ENCODE peak calls at places on chromosomes 5 and 9, in four cellular contexts. T, J, F and R are unnamed samples. For H3K4me1 and H3K79me2, the result is how much of the 10 kb centered on the place peaks cover.

GRCh38 chr5:64518784-64519183 is 13.0 kb downstream of the RGS7BP start:
- DNase-seq in T (no peak), J (no peak), F (no peak), R (no peak)

GRCh38 chr5:135578685-135579341 is at the start of gene CXCL14:
- DNase-seq in T (peak), J (no peak), F (peak), R (peak)

GRCh38 chr5:110161162-110161561 is 471.4 kb downstream of the MAN2A1 start:
- DNase-seq in T (no peak), J (no peak), F (no peak), R (no peak)

GRCh38 chr5:176654856-176655255 is 7.6 kb downstream of the TSPAN17 start:
- DNase-seq in T (no peak), J (no peak), F (no peak), R (no peak)

GRCh38 chr9:69172895-69173294 is 1.2 kb upstream of the TJP2 start:
- DNase-seq in T (no peak), J (no peak), F (no peak), R (no peak)

GRCh38 chr5:10301842-10302610 is 5.7 kb downstream of the CMBL start:
- DNase-seq in T (no peak), J (no peak), F (no peak), R (no peak)

GRCh38 chr9:101708855-101709254 is 29.6 kb downstream of the GRIN3A start:
- DNase-seq in T (no peak), J (no peak), F (no peak), R (no peak)

GRCh38 chr5:14121552-14121951 is 21.6 kb upstream of the TRIO start:
- DNase-seq in T (no peak), J (no peak), F (no peak), R (no peak)

GRCh38 chr9:104758974-104759373 is 5.0 kb upstream of the NIPSNAP3B start:
- DNase-seq in T (no peak), J (no peak), F (no peak), R (no peak)

GRCh38 chr5:115586525-115587146 is 15.6 kb downstream of the TICAM2 start:
- DNase-seq in T (no peak), J (no peak), F (no peak), R (no peak)

GRCh38 chr9:34246453-34246852 is 67.6 kb downstream of the UBAP1 start:
- DNase-seq in T (no peak), J (no peak), F (no peak), R (no peak)

GRCh38 chr5:139461176-139461575 is 1.4 kb downstream of the ECSCR start:
- DNase-seq in T (no peak), J (no peak), F (no peak), R (no peak)

GRCh38 chr5:66689522-66690220 is 93.5 kb downstream of the MAST4 start:
- DNase-seq in T (no peak), J (no peak), F (no peak), R (no peak)

GRCh38 chr5:104540448-104540847 is 977.9 kb upstream of the NUDT12 start:
- DNase-seq in T (no peak), J (no peak), F (no peak), R (no peak)

GRCh38 chr5:153014194-153014593 is 476.3 kb upstream of the GRIA1 start:
- DNase-seq in T (no peak), J (no peak), F (no peak), R (no peak)

GRCh38 chr9:80899208-80899607 is 790.1 kb downstream of the TLE1 start:
- DNase-seq in T (no peak), J (no peak), F (no peak), R (no peak)

GRCh38 chr5:35092703-35093102 is 45.0 kb upstream of the AGXT2 start:
- DNase-seq in T (no peak), J (no peak), F (no peak), R (no peak)

GRCh38 chr5:154371687-154372086 is 74.1 kb upstream of the SAP30L start:
- DNase-seq in T (no peak), J (no peak), F (no peak), R (no peak)

GRCh38 chr9:68808481-68808880 is 103.4 kb downstream of the PIP5K1B start:
- DNase-seq in T (no peak), J (no peak), F (no peak), R (no peak)

GRCh38 chr5:146731909-146732659 is 146.5 kb downstream of the PPP2R2B start:
- DNase-seq in T (no peak), J (peak), F (no peak), R (peak)

GRCh38 chr5:60386398-60386797 is 313.6 kb downstream of the DEPDC1B start:
- DNase-seq in T (no peak), J (no peak), F (no peak), R (no peak)

GRCh38 chr9:123470121-123470851 is 114.3 kb downstream of the CRB2 start:
- DNase-seq in T (no peak), J (peak), F (no peak), R (peak)
- H3K4me1 ChIP-seq in T (under half), J (under half), F (under half), R (under half)

DNA sequence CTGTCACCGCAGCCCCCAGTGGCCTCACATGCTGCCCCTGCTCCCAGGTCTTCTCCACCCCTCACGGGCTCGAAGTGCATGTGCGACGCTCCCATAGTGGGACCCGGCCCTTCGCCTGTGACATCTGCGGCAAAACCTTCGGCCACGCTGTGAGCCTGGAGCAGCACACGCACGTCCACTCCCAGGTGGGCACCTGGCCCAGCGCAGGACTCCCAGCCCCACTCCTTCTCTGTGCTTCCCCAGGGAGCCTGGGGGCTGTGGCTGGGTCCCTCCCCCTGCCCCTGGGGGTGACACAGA is 10.5 kb downstream of the GFI1B start:
- DNase-seq in T (no peak), J (no peak), F (no peak), R (no peak)
- H4K8ac ChIP-seq in T (no peak), J (no peak), F (no peak), R (no peak)

DNA sequence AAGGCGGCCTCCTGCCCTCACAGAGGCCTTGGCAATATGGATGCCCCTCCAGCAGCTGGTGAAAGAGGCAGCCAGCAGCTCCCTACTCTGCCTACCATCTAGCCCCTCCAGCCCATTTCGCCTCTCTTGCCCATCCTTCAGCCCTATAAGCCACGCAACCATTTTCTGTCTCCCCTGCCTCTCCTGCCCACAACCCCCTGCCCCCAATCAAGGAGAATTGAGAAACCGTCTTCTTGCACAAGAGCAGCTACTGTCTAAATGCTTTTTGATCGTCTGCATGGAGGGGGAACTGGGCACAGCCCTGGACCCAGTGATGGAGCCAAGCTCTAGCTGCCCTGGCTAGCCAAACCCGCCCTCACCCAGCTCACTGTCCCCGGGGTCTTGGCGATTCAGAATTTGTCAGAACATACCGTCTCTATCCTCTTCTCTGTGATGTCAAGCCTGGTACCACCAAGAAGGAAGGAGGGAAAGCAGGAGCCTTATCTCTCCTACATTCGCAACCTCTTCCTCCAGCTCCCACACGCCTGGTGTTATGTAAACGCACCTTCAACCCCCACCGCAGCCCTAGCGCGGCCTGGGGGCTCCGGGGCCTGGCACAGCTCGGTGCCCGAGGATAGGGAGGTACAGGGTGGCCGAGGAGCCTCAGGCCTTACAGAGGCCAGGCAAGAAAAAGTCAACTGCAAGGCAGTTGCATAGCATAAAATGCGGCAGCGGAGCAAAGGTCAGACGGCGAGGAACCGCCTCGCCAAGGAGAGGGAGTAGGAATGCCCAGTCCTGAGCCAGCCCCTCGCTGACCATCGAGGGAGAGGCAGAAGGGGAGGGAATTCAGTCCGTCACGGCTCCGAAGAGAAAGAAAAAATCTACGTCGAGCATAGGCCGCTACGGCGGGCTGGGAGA is 1.1 kb downstream of the SPRY4 start:
- DNase-seq in T (no peak), J (peak), F (no peak), R (no peak)
- H3K79me2 ChIP-seq in T (half or more), J (under half), F (half or more), R (half or more)

DNA sequence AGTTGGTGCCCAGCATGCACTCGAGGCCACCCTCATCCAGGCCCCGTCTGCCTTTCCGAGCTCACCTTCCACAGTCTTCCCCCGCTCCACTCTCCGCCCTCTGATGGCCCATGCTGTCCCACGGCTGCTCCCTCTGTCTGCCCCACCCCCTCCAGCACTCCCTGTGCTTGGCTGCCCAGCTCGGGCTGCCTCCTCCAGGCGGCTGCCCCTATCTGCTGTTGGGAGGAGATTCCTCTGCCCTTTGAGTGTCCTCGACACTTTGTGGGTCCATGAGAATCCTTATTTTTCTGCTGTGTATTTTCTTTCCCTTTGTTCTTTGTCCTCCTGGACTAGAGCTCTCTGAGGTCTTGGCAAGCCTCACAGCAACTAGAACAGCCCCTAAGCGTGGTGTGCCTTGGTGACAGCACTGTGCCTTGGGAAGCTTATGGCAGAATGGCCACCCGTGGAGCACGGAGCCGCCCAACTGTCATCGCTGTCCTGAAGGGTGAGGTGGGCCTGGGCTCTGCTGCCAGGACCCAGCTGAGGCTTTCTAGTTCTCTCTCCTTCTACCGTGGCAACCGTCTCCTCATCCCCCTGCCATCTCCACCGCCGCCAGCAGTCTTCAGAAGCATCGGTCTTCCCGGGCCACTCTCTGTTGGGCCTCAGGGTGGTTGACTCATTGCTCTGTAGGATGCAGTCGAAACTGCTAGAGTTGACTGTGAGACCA is 5.2 kb downstream of the NTMT1 start:
- DNase-seq in T (no peak), J (peak), F (no peak), R (peak)
- H3K4me1 ChIP-seq in T (under half), J (under half), F (under half), R (under half)

GRCh38 chr9:109717342-109717741 is 62.7 kb upstream of the PALM2AKAP2 start:
- DNase-seq in T (no peak), J (no peak), F (no peak), R (no peak)

GRCh38 chr9:109709881-109710280 is 70.1 kb upstream of the PALM2AKAP2 start:
- DNase-seq in T (no peak), J (peak), F (no peak), R (no peak)

GRCh38 chr9:109721021-109721420 is 59.0 kb upstream of the PALM2AKAP2 start:
- DNase-seq in T (no peak), J (no peak), F (no peak), R (peak)

GRCh38 chr9:109716631-109717030 is 63.4 kb upstream of the PALM2AKAP2 start:
- DNase-seq in T (no peak), J (no peak), F (no peak), R (no peak)

DNA sequence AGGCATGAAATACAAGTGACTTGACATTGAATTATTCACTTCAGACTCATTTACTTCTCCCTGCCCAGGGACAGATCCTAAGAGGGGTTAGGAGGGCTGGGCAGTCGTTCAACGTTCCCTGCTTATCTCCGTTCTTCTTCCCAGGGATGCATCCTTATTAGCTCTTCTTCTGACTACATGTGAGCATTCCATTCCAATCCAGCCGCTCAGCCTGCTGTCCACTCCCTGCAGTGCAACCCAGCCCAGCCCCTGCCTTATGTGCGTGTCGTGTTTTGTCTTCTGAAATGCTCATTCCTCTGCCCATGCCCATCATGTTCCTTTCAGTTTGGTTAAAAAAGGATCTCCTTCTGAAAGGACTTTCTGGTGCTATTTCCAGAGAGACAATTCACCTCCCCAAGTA is 64.7 kb upstream of the PALM2AKAP2 start:
- DNase-seq in T (no peak), J (no peak), F (no peak), R (peak)
- H4K8ac ChIP-seq in T (no peak), J (no peak), F (no peak), R (no peak)

GRCh38 chr9:550267-550790 is 291.2 kb upstream of the DMRT1 start:
- DNase-seq in T (no peak), J (no peak), F (no peak), R (peak)
- H3K79me2 ChIP-seq in T (under half), J (under half), F (under half), R (under half)

GRCh38 chr5:151024440-151024839 is 4.0 kb downstream of the GPX3 start:
- DNase-seq in T (no peak), J (no peak), F (no peak), R (no peak)

GRCh38 chr5:151024894-151025606 is 4.7 kb downstream of the GPX3 start:
- DNase-seq in T (no peak), J (no peak), F (no peak), R (no peak)

GRCh38 chr5:151027961-151028479 is 7.6 kb downstream of the GPX3 start:
- DNase-seq in T (no peak), J (no peak), F (no peak), R (no peak)

GRCh38 chr5:151026674-151027073 is 6.3 kb downstream of the GPX3 start:
- DNase-seq in T (no peak), J (no peak), F (no peak), R (no peak)

DNA sequence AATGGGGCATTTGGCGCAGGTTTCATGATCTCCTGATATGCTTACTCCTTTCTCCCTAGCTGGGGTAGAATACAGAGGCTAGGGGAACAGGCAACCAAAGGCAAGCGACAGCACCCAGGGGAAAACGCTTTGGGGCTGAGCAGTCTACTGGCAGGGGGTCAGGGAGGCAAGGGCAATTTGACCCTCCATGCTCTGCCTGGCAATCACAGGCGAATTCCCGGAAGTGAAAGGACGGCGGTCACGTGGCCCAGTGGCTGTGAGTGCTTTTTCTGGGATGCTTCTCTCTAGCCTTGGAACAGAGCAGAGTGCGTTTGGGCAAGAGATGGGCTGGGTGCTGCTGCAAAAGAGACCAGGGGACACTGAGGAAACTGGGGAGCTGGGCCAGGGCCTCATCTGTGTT is 5.7 kb downstream of the GPX3 start:
- DNase-seq in T (no peak), J (no peak), F (no peak), R (no peak)
- H3K4me1 ChIP-seq in T (under half), J (under half), F (under half), R (under half)

DNA sequence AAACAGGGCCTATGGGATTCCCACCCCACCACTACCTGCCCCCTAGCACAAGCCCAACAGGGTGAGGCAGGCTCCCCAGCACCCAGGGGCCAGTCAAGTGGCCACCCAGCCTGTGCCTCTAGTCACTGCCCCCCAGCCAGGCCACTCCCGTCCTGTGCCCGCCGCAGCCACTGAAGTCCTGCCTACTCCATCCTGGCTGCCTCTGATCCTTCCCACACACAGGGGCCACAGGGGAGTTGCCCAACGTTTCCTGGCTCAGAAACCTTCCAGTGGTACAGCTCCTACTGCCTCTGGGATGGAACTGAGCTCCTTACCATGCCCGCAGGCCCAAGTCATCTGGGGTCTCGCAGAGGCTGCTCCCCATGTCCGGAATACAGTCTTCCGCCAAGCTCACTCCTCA is 70.2 kb upstream of the STXBP1 start:
- DNase-seq in T (no peak), J (no peak), F (no peak), R (no peak)
- H4K8ac ChIP-seq in T (peak), J (no peak), F (no peak), R (no peak)

GRCh38 chr9:95053611-95054440 is 263.7 kb downstream of the FANCC start:
- DNase-seq in T (no peak), J (no peak), F (no peak), R (peak)
- H3K79me2 ChIP-seq in T (under half), J (under half), F (under half), R (under half)